ENCODE peak calls at places on chromosomes 1 and 21, in five cellular contexts. R, D, T, I and S are unnamed samples.

GRCh38 chr1:228308628-228309547 is 97.7 kb downstream of the TRIM11 start:
- DNase-seq in R (no peak), D (peak), T (no peak), I (no peak), S (no peak)

GRCh38 chr21:29682800-29683199 is 257.0 kb downstream of the GRIK1 start:
- DNase-seq in R (no peak), D (no peak), T (no peak), I (no peak), S (no peak)

GRCh38 chr1:182770193-182770592 is 19.4 kb upstream of the NPL start:
- DNase-seq in R (no peak), D (no peak), T (no peak), I (no peak), S (no peak)

GRCh38 chr1:190436615-190437014 is 41.0 kb downstream of the BRINP3 start:
- DNase-seq in R (no peak), D (no peak), T (no peak), I (peak), S (no peak)

GRCh38 chr1:243977104-243977503 is 74.0 kb upstream of the ZBTB18 start:
- DNase-seq in R (no peak), D (no peak), T (no peak), I (no peak), S (no peak)

GRCh38 chr1:1889847-1890505 is 911 bp downstream of the GNB1 start:
- DNase-seq in R (peak), D (no peak), T (peak), I (no peak), S (peak)

GRCh38 chr1:29453502-29454240 is 217.3 kb downstream of the PTPRU start:
- DNase-seq in R (no peak), D (peak), T (no peak), I (peak), S (no peak)

GRCh38 chr1:31488528-31488927 is 75.5 kb downstream of the SERINC2 start:
- DNase-seq in R (no peak), D (no peak), T (no peak), I (no peak), S (no peak)

GRCh38 chr1:91591175-91591968 is 90.7 kb downstream of the CDC7 start:
- DNase-seq in R (no peak), D (no peak), T (no peak), I (no peak), S (no peak)

GRCh38 chr1:171501305-171502021 is 16.1 kb downstream of the PRRC2C start:
- DNase-seq in R (no peak), D (no peak), T (no peak), I (no peak), S (no peak)

GRCh38 chr1:64268653-64269557 is 65.5 kb downstream of the UBE2U start:
- DNase-seq in R (no peak), D (peak), T (peak), I (peak), S (peak)

GRCh38 chr1:41481109-41481775 is 3.2 kb downstream of the EDN2 start:
- DNase-seq in R (peak), D (no peak), T (no peak), I (no peak), S (no peak)

GRCh38 chr1:113934511-113935055 is 5.5 kb downstream of the HIPK1 start:
- DNase-seq in R (no peak), D (no peak), T (no peak), I (no peak), S (no peak)

GRCh38 chr1:29304025-29304684 is 67.8 kb downstream of the PTPRU start:
- DNase-seq in R (no peak), D (no peak), T (no peak), I (no peak), S (no peak)

GRCh38 chr1:172912765-172913260 is 137.9 kb downstream of the TNFSF18 start:
- DNase-seq in R (no peak), D (no peak), T (no peak), I (no peak), S (no peak)

GRCh38 chr1:182631058-182631677 is 27.0 kb upstream of the RGS16 start:
- DNase-seq in R (no peak), D (no peak), T (no peak), I (no peak), S (no peak)

GRCh38 chr21:22728091-22728490 is 1729.9 kb downstream of the NCAM2 start:
- DNase-seq in R (no peak), D (no peak), T (no peak), I (no peak), S (no peak)

GRCh38 chr1:25082216-25082899 is 149.9 kb downstream of the SYF2 start:
- DNase-seq in R (no peak), D (no peak), T (no peak), I (no peak), S (no peak)

GRCh38 chr1:29468501-29468900 is 232.2 kb downstream of the PTPRU start:
- DNase-seq in R (no peak), D (no peak), T (no peak), I (no peak), S (no peak)

GRCh38 chr1:93613895-93614294 is 67.7 kb downstream of the BCAR3 start:
- DNase-seq in R (no peak), D (no peak), T (no peak), I (no peak), S (no peak)

GRCh38 chr1:5926686-5927435 is 65.4 kb downstream of the NPHP4 start:
- DNase-seq in R (no peak), D (no peak), T (no peak), I (no peak), S (no peak)

GRCh38 chr1:220144051-220144450 is 50.1 kb downstream of the IARS2 start:
- DNase-seq in R (no peak), D (no peak), T (peak), I (no peak), S (no peak)

GRCh38 chr1:39352881-39353280 is 138.6 kb upstream of the BMP8A start:
- DNase-seq in R (no peak), D (no peak), T (no peak), I (no peak), S (no peak)

GRCh38 chr1:157156058-157156541 is 17.9 kb upstream of the ETV3 start:
- DNase-seq in R (peak), D (peak), T (peak), I (peak), S (peak)

GRCh38 chr1:155158991-155159390 is 14.1 kb downstream of the KRTCAP2 start:
- DNase-seq in R (no peak), D (no peak), T (no peak), I (no peak), S (no peak)

GRCh38 chr1:243628476-243628907 is 221.6 kb downstream of the AKT3 start:
- DNase-seq in R (no peak), D (no peak), T (no peak), I (no peak), S (no peak)

GRCh38 chr1:151993734-151994496 is at the start of gene S100A10:
- DNase-seq in R (peak), D (peak), T (no peak), I (no peak), S (peak)

GRCh38 chr1:113133038-113133437 is 60.0 kb downstream of the LRIG2 start:
- DNase-seq in R (no peak), D (no peak), T (no peak), I (no peak), S (no peak)

GRCh38 chr1:148373236-148373935 is 109.7 kb downstream of the PPIAL4G start:
- DNase-seq in R (no peak), D (no peak), T (no peak), I (no peak), S (no peak)

GRCh38 chr21:31447477-31447876 is 103.4 kb upstream of the TIAM1 start:
- DNase-seq in R (no peak), D (no peak), T (no peak), I (no peak), S (no peak)